ENCODE peak calls at places on chromosomes 12 and 14, in five cellular contexts. P is stimulated activated CD4-positive, alpha-beta T cell treated with anti-CD3 and anti-CD28 coated beads, Interleukin-4, amount 100 ng/mL, for 24 hours; V is WTC11; T is stomach; I is astrocyte. Q is an unnamed sample.
A peak's percentile ranks its signal among the peaks of the same experiment; 100 is the strongest.

GRCh38 chr12:120247621-120248030 is 17.9 kb downstream of the PXN start:
- DNase-seq in P (no peak), T (no peak), I (peak; percentile 71), V (no peak), Q (no peak)

GRCh38 chr14:31947076-31947475 is 130.0 kb upstream of the ARHGAP5 start:
- DNase-seq in P (no peak), I (no peak), V (no peak), T (no peak), Q (no peak)

GRCh38 chr14:32472512-32473472 is 143.7 kb downstream of the AKAP6 start:
- DNase-seq in T (no peak), P (no peak), V (no peak), I (peak; percentile 74), Q (no peak)

GRCh38 chr12:47967461-47968430 is 4.3 kb downstream of the TMEM106C start:
- DNase-seq in T (no peak), V (no peak), I (no peak), P (no peak), Q (no peak)

GRCh38 chr14:91942946-91943345 is 4.5 kb downstream of the FBLN5 start:
- DNase-seq in T (no peak), I (no peak), V (no peak), P (no peak), Q (no peak)

GRCh38 chr12:22670762-22671161 is 45.8 kb downstream of the ETNK1 start:
- DNase-seq in T (no peak), I (no peak), P (no peak), V (no peak), Q (no peak)

GRCh38 chr12:2615665-2616387 is 178.9 kb upstream of the FKBP4 start:
- DNase-seq in V (peak; percentile 28), T (no peak), P (no peak), I (peak; percentile 85), Q (no peak)

GRCh38 chr12:60266381-60266852 is 670.6 kb downstream of the SLC16A7 start:
- DNase-seq in T (no peak), I (peak; percentile 86), P (no peak), V (no peak), Q (no peak)

GRCh38 chr12:13044859-13045384 is 741 bp downstream of the FAM234B start:
- DNase-seq in I (peak; percentile 2), P (no peak), T (no peak), V (no peak), Q (no peak)

GRCh38 chr12:123519151-123520001 is 14.1 kb downstream of the RILPL1 start:
- DNase-seq in T (no peak), P (no peak), I (peak; percentile 80), V (no peak), Q (no peak)

GRCh38 chr12:117329756-117330155 is 31.7 kb downstream of the NOS1 start:
- DNase-seq in P (no peak), T (no peak), I (no peak), V (no peak), Q (no peak)

GRCh38 chr12:124940393-124941169 is 26.1 kb upstream of the UBC start:
- DNase-seq in V (peak; percentile 88), I (peak; percentile 71), P (peak; percentile 89), T (peak; percentile 89), Q (peak; percentile 98)

GRCh38 chr14:36750244-36750643 is 88.6 kb downstream of the PAX9 start:
- DNase-seq in I (no peak), P (no peak), T (no peak), V (no peak), Q (no peak)